ENCODE peak calls at places on chromosome 4, in five cellular contexts. One of them, this sample, is unnamed.

GRCh38 chr4:124940387-124940786 is 227.9 kb upstream of the ANKRD50 start:
- DNase-seq in kidney: no peak
- DNase-seq in cardiac muscle cell: peak; percentile 96
- DNase-seq in heart left ventricle: no peak
- DNase-seq in Peyer's patch: no peak
- DNase-seq in this sample: no peak

GRCh38 chr4:1967512-1968149 is 41.1 kb downstream of the NELFA start:
- DNase-seq in kidney: no peak
- DNase-seq in cardiac muscle cell: no peak
- DNase-seq in heart left ventricle: no peak
- DNase-seq in Peyer's patch: no peak
- DNase-seq in this sample: no peak

GRCh38 chr4:8762951-8763735 is 108.5 kb downstream of the HMX1 start:
- DNase-seq in kidney: peak; percentile 49
- DNase-seq in cardiac muscle cell: no peak
- DNase-seq in heart left ventricle: peak; percentile 26
- DNase-seq in Peyer's patch: peak; percentile 31
- DNase-seq in this sample: peak; percentile 22

GRCh38 chr4:83107636-83108035 is 6.9 kb downstream of the PLAC8 start:
- DNase-seq in kidney: no peak
- DNase-seq in cardiac muscle cell: no peak
- DNase-seq in heart left ventricle: no peak
- DNase-seq in Peyer's patch: no peak
- DNase-seq in this sample: no peak

GRCh38 chr4:89303177-89303576 is 4.4 kb downstream of the GPRIN3 start:
- DNase-seq in kidney: peak; percentile 78
- DNase-seq in cardiac muscle cell: no peak
- DNase-seq in heart left ventricle: no peak
- DNase-seq in Peyer's patch: no peak
- DNase-seq in this sample: peak; percentile 67

GRCh38 chr4:17694552-17694951 is 80.1 kb downstream of the MED28 start:
- DNase-seq in kidney: no peak
- DNase-seq in cardiac muscle cell: no peak
- DNase-seq in heart left ventricle: no peak
- DNase-seq in Peyer's patch: no peak
- DNase-seq in this sample: no peak

GRCh38 chr4:185654311-185654710 is 119.0 kb upstream of the PDLIM3 start:
- DNase-seq in kidney: no peak
- DNase-seq in cardiac muscle cell: no peak
- DNase-seq in heart left ventricle: no peak
- DNase-seq in Peyer's patch: no peak
- DNase-seq in this sample: no peak

GRCh38 chr4:93827272-93827947 is 1.1 kb upstream of the ATOH1 start:
- DNase-seq in kidney: no peak
- DNase-seq in cardiac muscle cell: no peak
- DNase-seq in heart left ventricle: peak; percentile 46
- DNase-seq in Peyer's patch: peak; percentile 67
- DNase-seq in this sample: peak; percentile 61

GRCh38 chr4:768076-768475 is 57.9 kb downstream of the CPLX1 start:
- DNase-seq in kidney: peak; percentile 37
- DNase-seq in cardiac muscle cell: no peak
- DNase-seq in heart left ventricle: peak; percentile 32
- DNase-seq in Peyer's patch: no peak
- DNase-seq in this sample: no peak

GRCh38 chr4:5051692-5052423 is 578 bp downstream of the STK32B start:
- DNase-seq in kidney: peak; percentile 82
- DNase-seq in cardiac muscle cell: no peak
- DNase-seq in heart left ventricle: peak; percentile 69
- DNase-seq in Peyer's patch: no peak
- DNase-seq in this sample: no peak

GRCh38 chr4:40311811-40312346 is 23.3 kb upstream of the CHRNA9 start:
- DNase-seq in kidney: no peak
- DNase-seq in cardiac muscle cell: no peak
- DNase-seq in heart left ventricle: no peak
- DNase-seq in Peyer's patch: no peak
- DNase-seq in this sample: no peak

GRCh38 chr4:161148051-161148450 is 1015.7 kb downstream of the FSTL5 start:
- DNase-seq in kidney: no peak
- DNase-seq in cardiac muscle cell: no peak
- DNase-seq in heart left ventricle: no peak
- DNase-seq in Peyer's patch: no peak
- DNase-seq in this sample: no peak

GRCh38 chr4:36237366-36238353 is 6.7 kb downstream of the ARAP2 start:
- DNase-seq in kidney: no peak
- DNase-seq in cardiac muscle cell: no peak
- DNase-seq in heart left ventricle: no peak
- DNase-seq in Peyer's patch: no peak
- DNase-seq in this sample: no peak

GRCh38 chr4:36241771-36242170 is 2.5 kb downstream of the ARAP2 start:
- DNase-seq in kidney: no peak
- DNase-seq in cardiac muscle cell: no peak
- DNase-seq in heart left ventricle: no peak
- DNase-seq in Peyer's patch: no peak
- DNase-seq in this sample: no peak

GRCh38 chr4:36235306-36235705 is 9.0 kb downstream of the ARAP2 start:
- DNase-seq in kidney: no peak
- DNase-seq in cardiac muscle cell: no peak
- DNase-seq in heart left ventricle: no peak
- DNase-seq in Peyer's patch: no peak
- DNase-seq in this sample: no peak

GRCh38 chr4:36233567-36234266 is 10.6 kb downstream of the ARAP2 start:
- DNase-seq in kidney: no peak
- DNase-seq in cardiac muscle cell: no peak
- DNase-seq in heart left ventricle: no peak
- DNase-seq in Peyer's patch: no peak
- DNase-seq in this sample: no peak

DNA sequence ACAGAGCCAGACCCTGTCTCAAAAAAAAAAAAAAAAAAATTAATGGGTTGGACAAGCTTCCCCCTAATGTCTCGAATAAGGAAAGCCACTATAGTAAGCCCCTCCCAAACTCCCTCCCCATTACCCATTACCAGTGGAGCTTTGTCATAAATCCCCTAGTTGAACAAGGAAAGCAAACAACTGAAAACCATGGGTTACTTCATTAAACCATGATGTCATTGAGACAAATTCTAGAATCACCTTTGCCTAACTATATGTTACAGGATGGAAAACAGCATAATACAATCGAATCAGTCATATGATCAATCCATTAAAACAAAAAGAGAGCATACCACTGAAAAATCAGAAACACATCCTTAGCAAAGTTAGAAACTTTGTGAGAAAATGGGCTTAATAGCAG is 8.2 kb downstream of the ARAP2 start:
- DNase-seq in kidney: no peak
- DNase-seq in cardiac muscle cell: no peak
- DNase-seq in heart left ventricle: no peak
- DNase-seq in Peyer's patch: no peak
- DNase-seq in this sample: no peak
- H3K9me3 ChIP-seq in kidney: no peaks in the 10 kb centered on the region
- H3K9me3 ChIP-seq in cardiac muscle cell: no peaks in the 10 kb centered on the region
- H3K9me3 ChIP-seq in heart left ventricle: no peaks in the 10 kb centered on the region
- H3K9me3 ChIP-seq in Peyer's patch: no peaks in the 10 kb centered on the region
- H3K9me3 ChIP-seq in this sample: no peaks in the 10 kb centered on the region

DNA sequence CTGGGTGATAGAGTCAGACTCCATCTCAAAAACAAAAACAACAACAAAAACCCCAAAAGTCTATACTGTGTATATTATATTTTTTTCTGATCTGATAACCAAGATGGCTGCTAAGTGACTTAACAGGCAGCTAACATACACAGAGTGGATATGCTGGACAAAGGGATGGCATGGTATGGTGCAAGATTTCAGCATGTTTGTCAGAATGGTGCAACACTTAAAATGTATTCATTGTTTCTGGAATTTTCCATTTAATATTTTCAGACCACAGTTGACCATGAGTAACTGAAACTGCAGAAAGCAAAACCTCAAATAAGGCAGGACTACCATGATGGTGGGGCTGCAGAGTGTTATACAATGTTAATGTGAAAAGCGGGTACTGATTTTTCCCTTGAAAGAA is 6.1 kb upstream of the BOD1L1 start:
- DNase-seq in kidney: no peak
- DNase-seq in cardiac muscle cell: peak; percentile 32
- DNase-seq in heart left ventricle: no peak
- DNase-seq in Peyer's patch: no peak
- DNase-seq in this sample: no peak
- TF ChIP-seq CTCF in kidney: no peak
- TF ChIP-seq CTCF in cardiac muscle cell: no peak
- TF ChIP-seq CTCF in heart left ventricle: no peak
- TF ChIP-seq CTCF in Peyer's patch: no peak
- TF ChIP-seq CTCF in this sample: no peak

DNA sequence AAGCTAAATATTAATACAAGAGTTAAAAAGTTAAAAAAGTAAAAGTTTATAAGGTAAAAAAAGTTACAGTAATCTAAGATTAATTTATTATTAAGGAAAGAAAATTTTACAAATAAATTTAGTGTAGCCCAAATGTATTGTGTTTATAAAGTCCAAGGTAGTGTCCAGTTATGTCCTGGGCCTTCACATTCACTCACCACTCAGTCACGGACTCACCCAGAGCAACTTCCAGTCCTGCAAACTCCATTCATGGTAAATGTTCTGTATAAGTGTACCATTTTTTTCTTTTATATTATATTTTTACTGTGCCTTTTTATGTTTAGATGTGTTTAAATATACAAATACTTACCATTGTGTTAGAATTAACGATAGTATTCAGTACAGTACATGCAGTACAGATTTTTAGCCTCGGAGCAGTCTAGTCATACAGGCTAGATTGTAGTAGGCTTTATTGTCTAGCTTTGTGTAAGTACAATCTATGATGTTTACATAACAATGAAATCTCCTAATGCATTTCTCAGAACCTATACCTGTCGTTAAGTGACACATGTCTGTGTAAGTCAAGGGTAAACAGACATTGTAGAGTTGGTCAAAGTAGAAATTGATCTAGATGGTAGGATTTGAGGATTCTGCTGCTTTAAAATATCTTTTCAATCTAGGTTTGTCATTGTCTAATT is 197.7 kb downstream of the GC start:
- DNase-seq in kidney: no peak
- DNase-seq in cardiac muscle cell: no peak
- DNase-seq in heart left ventricle: no peak
- DNase-seq in Peyer's patch: no peak
- DNase-seq in this sample: no peak
- H3K9me3 ChIP-seq in kidney: no peaks in the 10 kb centered on the region
- H3K9me3 ChIP-seq in cardiac muscle cell: no peaks in the 10 kb centered on the region
- H3K9me3 ChIP-seq in heart left ventricle: no peaks in the 10 kb centered on the region
- H3K9me3 ChIP-seq in Peyer's patch: no peaks in the 10 kb centered on the region
- H3K9me3 ChIP-seq in this sample: no peaks in the 10 kb centered on the region

GRCh38 chr4:183790661-183791060 is 114.4 kb upstream of the STOX2 start:
- DNase-seq in kidney: no peak
- DNase-seq in cardiac muscle cell: no peak
- DNase-seq in heart left ventricle: no peak
- DNase-seq in Peyer's patch: no peak
- DNase-seq in this sample: no peak

GRCh38 chr4:183783933-183784622 is 121.0 kb upstream of the STOX2 start:
- DNase-seq in kidney: no peak
- DNase-seq in cardiac muscle cell: peak; percentile 87
- DNase-seq in heart left ventricle: no peak
- DNase-seq in Peyer's patch: no peak
- DNase-seq in this sample: no peak

GRCh38 chr4:183788308-183788707 is 116.8 kb upstream of the STOX2 start:
- DNase-seq in kidney: no peak
- DNase-seq in cardiac muscle cell: no peak
- DNase-seq in heart left ventricle: no peak
- DNase-seq in Peyer's patch: no peak
- DNase-seq in this sample: no peak

GRCh38 chr4:183789657-183790056 is 115.5 kb upstream of the STOX2 start:
- DNase-seq in kidney: no peak
- DNase-seq in cardiac muscle cell: no peak
- DNase-seq in heart left ventricle: no peak
- DNase-seq in Peyer's patch: no peak
- DNase-seq in this sample: no peak
- TF ChIP-seq CTCF in kidney: no peak
- TF ChIP-seq CTCF in cardiac muscle cell: no peak
- TF ChIP-seq CTCF in heart left ventricle: no peak
- TF ChIP-seq CTCF in Peyer's patch: no peak
- TF ChIP-seq CTCF in this sample: no peak

DNA sequence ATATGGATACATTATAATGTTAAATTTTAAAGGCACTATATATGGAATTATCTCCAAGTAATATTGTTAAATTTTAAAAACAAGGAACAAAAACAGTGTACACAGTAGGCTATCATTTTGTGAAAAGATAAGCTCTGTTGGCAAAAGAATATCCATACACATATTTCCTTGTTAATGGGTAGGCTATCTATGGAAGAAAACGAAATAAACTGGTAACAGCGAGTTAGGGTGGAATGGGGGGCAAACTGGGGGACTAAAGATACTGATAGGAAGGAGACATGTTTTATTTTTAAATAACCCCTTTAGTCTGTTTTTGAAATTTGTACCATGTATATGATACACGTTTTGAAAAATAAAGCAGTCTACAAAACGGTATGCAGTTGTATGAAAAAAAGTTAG is 3.6 kb upstream of the TSPAN5 start:
- DNase-seq in kidney: no peak
- DNase-seq in cardiac muscle cell: no peak
- DNase-seq in heart left ventricle: no peak
- DNase-seq in Peyer's patch: no peak
- DNase-seq in this sample: no peak
- H3K9me3 ChIP-seq in kidney: no peaks in the 10 kb centered on the region
- H3K9me3 ChIP-seq in cardiac muscle cell: no peaks in the 10 kb centered on the region
- H3K9me3 ChIP-seq in heart left ventricle: no peaks in the 10 kb centered on the region
- H3K9me3 ChIP-seq in Peyer's patch: no peaks in the 10 kb centered on the region
- H3K9me3 ChIP-seq in this sample: no peaks in the 10 kb centered on the region

GRCh38 chr4:150078996-150079581 is 844 bp downstream of the DCLK2 start:
- DNase-seq in kidney: peak; percentile 86
- DNase-seq in cardiac muscle cell: peak; percentile 29
- DNase-seq in heart left ventricle: peak; percentile 67
- DNase-seq in Peyer's patch: peak; percentile 55
- DNase-seq in this sample: peak; percentile 60
- TF ChIP-seq CTCF in kidney: no peak
- TF ChIP-seq CTCF in cardiac muscle cell: no peak
- TF ChIP-seq CTCF in heart left ventricle: peak; percentile 7
- TF ChIP-seq CTCF in Peyer's patch: no peak
- TF ChIP-seq CTCF in this sample: no peak

GRCh38 chr4:44961001-44961755 is 234.8 kb upstream of the GNPDA2 start:
- DNase-seq in kidney: no peak
- DNase-seq in cardiac muscle cell: no peak
- DNase-seq in heart left ventricle: no peak
- DNase-seq in Peyer's patch: no peak
- DNase-seq in this sample: no peak
- H3K9me3 ChIP-seq in kidney: peaks cover 6% of the 10 kb centered on the region
- H3K9me3 ChIP-seq in cardiac muscle cell: no peaks in the 10 kb centered on the region
- H3K9me3 ChIP-seq in heart left ventricle: no peaks in the 10 kb centered on the region
- H3K9me3 ChIP-seq in Peyer's patch: no peaks in the 10 kb centered on the region
- H3K9me3 ChIP-seq in this sample: peaks cover 20% of the 10 kb centered on the region

GRCh38 chr4:140861359-140862181 is 105.4 kb upstream of the TBC1D9 start:
- DNase-seq in kidney: no peak
- DNase-seq in cardiac muscle cell: peak; percentile 92
- DNase-seq in heart left ventricle: no peak
- DNase-seq in Peyer's patch: no peak
- DNase-seq in this sample: no peak
- TF ChIP-seq CTCF in kidney: peak; percentile 90
- TF ChIP-seq CTCF in cardiac muscle cell: peak; percentile 71
- TF ChIP-seq CTCF in heart left ventricle: peak; percentile 80
- TF ChIP-seq CTCF in Peyer's patch: peak; percentile 69
- TF ChIP-seq CTCF in this sample: peak; percentile 35

GRCh38 chr4:175048111-175048784 is 130.1 kb downstream of the ADAM29 start:
- DNase-seq in kidney: no peak
- DNase-seq in cardiac muscle cell: no peak
- DNase-seq in heart left ventricle: no peak
- DNase-seq in Peyer's patch: no peak
- DNase-seq in this sample: no peak
- H3K9me3 ChIP-seq in kidney: no peaks in the 10 kb centered on the region
- H3K9me3 ChIP-seq in cardiac muscle cell: no peaks in the 10 kb centered on the region
- H3K9me3 ChIP-seq in heart left ventricle: no peaks in the 10 kb centered on the region
- H3K9me3 ChIP-seq in Peyer's patch: no peaks in the 10 kb centered on the region
- H3K9me3 ChIP-seq in this sample: peaks cover 34% of the 10 kb centered on the region

This sample was measured in mucosa of descending colon.